ENCODE peak calls at places on chromosome 4, in four cellular contexts. Z, T, B and S are unnamed samples.

GRCh38 chr4:184617611-184618196 is 31.5 kb downstream of the CASP3 start:
- DNase-seq in Z (no peak), T (no peak), B (peak), S (no peak)

GRCh38 chr4:23373269-23373668 is 516.6 kb downstream of the PPARGC1A start:
- DNase-seq in Z (peak), T (no peak), B (peak), S (peak)

GRCh38 chr4:114921790-114922581 is 191.4 kb downstream of the NDST4 start:
- DNase-seq in Z (no peak), T (no peak), B (peak), S (no peak)

GRCh38 chr4:5474756-5475155 is 233.6 kb downstream of the EVC2 start:
- DNase-seq in Z (no peak), T (peak), B (no peak), S (peak)

GRCh38 chr4:188714907-188715306 is 575.7 kb downstream of the TRIML1 start:
- DNase-seq in Z (no peak), T (peak), B (no peak), S (no peak)

GRCh38 chr4:183986645-183987528 is 81.8 kb downstream of the STOX2 start:
- DNase-seq in Z (no peak), T (peak), B (no peak), S (no peak)

GRCh38 chr4:98793658-98794057 is 135.2 kb upstream of the TSPAN5 start:
- DNase-seq in Z (no peak), T (no peak), B (no peak), S (no peak)

GRCh38 chr4:157114671-157115070 is 38.7 kb downstream of the GLRB start:
- DNase-seq in Z (no peak), T (no peak), B (no peak), S (no peak)

GRCh38 chr4:131764730-131765129 is 1384.4 kb upstream of the PCDH10 start:
- DNase-seq in Z (no peak), T (no peak), B (no peak), S (no peak)

GRCh38 chr4:188781655-188782054 is 642.4 kb downstream of the TRIML1 start:
- DNase-seq in Z (no peak), T (peak), B (no peak), S (no peak)

GRCh38 chr4:39201963-39202362 is 19.6 kb downstream of the WDR19 start:
- DNase-seq in Z (no peak), T (no peak), B (no peak), S (no peak)

GRCh38 chr4:1583859-1584258 is 100.3 kb downstream of the FAM53A start:
- DNase-seq in Z (no peak), T (no peak), B (no peak), S (no peak)

GRCh38 chr4:185859106-185859505 is 47.1 kb upstream of the SORBS2 start:
- DNase-seq in Z (no peak), T (no peak), B (peak), S (no peak)

GRCh38 chr4:38872620-38873019 is 5.0 kb downstream of the FAM114A1 start:
- DNase-seq in Z (no peak), T (peak), B (peak), S (no peak)

GRCh38 chr4:94564252-94564651 is 112.5 kb downstream of the PDLIM5 start:
- DNase-seq in Z (no peak), T (no peak), B (no peak), S (no peak)

GRCh38 chr4:125719987-125720386 is 405.2 kb downstream of the FAT4 start:
- DNase-seq in Z (no peak), T (peak), B (no peak), S (peak)

GRCh38 chr4:58247792-58248191 is 1137.6 kb upstream of the IGFBP7 start:
- DNase-seq in Z (no peak), T (no peak), B (no peak), S (no peak)

GRCh38 chr4:77618383-77619241 is 13.0 kb downstream of the CXCL13 start:
- DNase-seq in Z (peak), T (peak), B (peak), S (peak)

GRCh38 chr4:4583606-4584005 is 41.8 kb upstream of the STX18 start:
- DNase-seq in Z (no peak), T (no peak), B (no peak), S (no peak)

GRCh38 chr4:40564004-40564403 is 65.7 kb downstream of the RBM47 start:
- DNase-seq in Z (no peak), T (peak), B (no peak), S (peak)

GRCh38 chr4:66609014-66609413 is 936.3 kb downstream of the CENPC start:
- DNase-seq in Z (no peak), T (no peak), B (no peak), S (no peak)

GRCh38 chr4:79078339-79078738 is 139.1 kb upstream of the PAQR3 start:
- DNase-seq in Z (no peak), T (no peak), B (no peak), S (no peak)

GRCh38 chr4:38800956-38801450 is 3.6 kb downstream of the TLR1 start:
- DNase-seq in Z (no peak), T (no peak), B (no peak), S (peak)

GRCh38 chr4:82201303-82201702 is 172.5 kb downstream of the HNRNPD start:
- DNase-seq in Z (no peak), T (peak), B (no peak), S (no peak)